ENCODE peak calls at places on chromosomes 16 and 17, in six cellular contexts. I is endothelial cell of umbilical vein, O is astrocyte, Z is sigmoid colon, Q is A549, G is pancreas. B is an unnamed sample. For H3K4me1, the result is how much of the 10 kb centered on the place peaks cover.

GRCh38 chr16:67406111-67406593 is 10.1 kb downstream of the ZDHHC1 start:
- DNase-seq in I (peak), O (no peak), Z (peak), Q (no peak), G (no peak), B (no peak)

GRCh38 chr16:74304164-74304834 is 7.7 kb downstream of the PSMD7 start:
- DNase-seq in I (no peak), O (no peak), Z (no peak), Q (peak), G (no peak), B (no peak)

GRCh38 chr16:4488486-4488967 is 12.3 kb downstream of the HMOX2 start:
- DNase-seq in I (peak), O (no peak), Z (no peak), Q (no peak), G (no peak), B (no peak)

GRCh38 chr16:67562918-67563707 is 787 bp downstream of the CTCF start:
- DNase-seq in I (peak), O (peak), Z (peak), Q (no peak), G (peak), B (peak)

GRCh38 chr17:57456622-57457021 is 200.3 kb downstream of the MSI2 start:
- DNase-seq in I (no peak), O (peak), Z (no peak), Q (no peak), G (no peak), B (no peak)

GRCh38 chr17:82765357-82765756 is 13.5 kb downstream of the TBCD start:
- DNase-seq in I (no peak), O (no peak), Z (peak), Q (no peak), G (no peak), B (no peak)

GRCh38 chr17:63697341-63698286 is 2.3 kb downstream of the LIMD2 start:
- DNase-seq in I (peak), O (no peak), Z (no peak), Q (peak), G (peak), B (no peak)

GRCh38 chr17:1810450-1811103 is 19.1 kb downstream of the SMYD4 start:
- DNase-seq in I (no peak), O (no peak), Z (no peak), Q (no peak), G (no peak), B (no peak)

GRCh38 chr17:82177761-82178498 is 34.7 kb downstream of the CCDC57 start:
- DNase-seq in I (no peak), O (no peak), Z (no peak), Q (no peak), G (no peak), B (no peak)

GRCh38 chr17:50871369-50871768 is 5.2 kb upstream of the TOB1 start:
- DNase-seq in I (no peak), O (no peak), Z (no peak), Q (no peak), G (no peak), B (no peak)

GRCh38 chr16:4892356-4893102 is 44.4 kb downstream of the PPL start:
- DNase-seq in I (no peak), O (peak), Z (no peak), Q (no peak), G (no peak), B (no peak)

GRCh38 chr16:78396046-78396445 is 296.6 kb downstream of the WWOX start:
- DNase-seq in I (no peak), O (no peak), Z (no peak), Q (peak), G (no peak), B (no peak)

GRCh38 chr17:41642252-41643156 is 18.1 kb upstream of the KRT17 start:
- DNase-seq in I (no peak), O (no peak), Z (no peak), Q (no peak), G (no peak), B (peak)

GRCh38 chr16:81786321-81786720 is 7.2 kb downstream of the PLCG2 start:
- DNase-seq in I (peak), O (peak), Z (no peak), Q (no peak), G (no peak), B (peak)

GRCh38 chr17:58047751-58048150 is 35.5 kb upstream of the DYNLL2 start:
- DNase-seq in I (no peak), O (no peak), Z (no peak), Q (no peak), G (no peak), B (no peak)

GRCh38 chr17:56510554-56511342 is 82.8 kb upstream of the NOG start:
- DNase-seq in I (no peak), O (no peak), Z (no peak), Q (no peak), G (no peak), B (no peak)

GRCh38 chr16:48441863-48442279 is 56.7 kb upstream of the SIAH1 start:
- DNase-seq in I (no peak), O (no peak), Z (peak), Q (peak), G (no peak), B (no peak)

GRCh38 chr17:68378202-68379149 is 78.8 kb downstream of the WIPI1 start:
- DNase-seq in I (peak), O (peak), Z (peak), Q (peak), G (peak), B (no peak)

GRCh38 chr17:80724723-80725388 is 180.2 kb downstream of the RPTOR start:
- DNase-seq in I (no peak), O (peak), Z (no peak), Q (peak), G (no peak), B (peak)

GRCh38 chr17:37518816-37519215 is 29.1 kb downstream of the DUSP14 start:
- DNase-seq in I (no peak), O (no peak), Z (no peak), Q (no peak), G (no peak), B (no peak)

GRCh38 chr16:49400611-49401010 is 27.0 kb downstream of the C16orf78 start:
- DNase-seq in I (no peak), O (no peak), Z (no peak), Q (no peak), G (no peak), B (no peak)

GRCh38 chr16:54050281-54051210 is 236.0 kb downstream of the IRX3 start:
- DNase-seq in I (no peak), O (peak), Z (no peak), Q (no peak), G (no peak), B (no peak)
- H3K27ac ChIP-seq in I (no peak), O (no peak), Z (no peak), Q (no peak), G (no peak), B (no peak)

GRCh38 chr16:70480127-70481105 is 26.0 kb downstream of the FCSK start:
- DNase-seq in I (no peak), O (no peak), Z (no peak), Q (no peak), G (no peak), B (no peak)

GRCh38 chr16:70476272-70477020 is 22.1 kb downstream of the FCSK start:
- DNase-seq in I (peak), O (peak), Z (no peak), Q (no peak), G (no peak), B (peak)

GRCh38 chr16:70478169-70478568 is 23.8 kb downstream of the FCSK start:
- DNase-seq in I (no peak), O (no peak), Z (no peak), Q (no peak), G (no peak), B (no peak)

GRCh38 chr16:70481929-70482536 is 27.6 kb downstream of the FCSK start:
- DNase-seq in I (no peak), O (peak), Z (no peak), Q (no peak), G (no peak), B (no peak)

DNA sequence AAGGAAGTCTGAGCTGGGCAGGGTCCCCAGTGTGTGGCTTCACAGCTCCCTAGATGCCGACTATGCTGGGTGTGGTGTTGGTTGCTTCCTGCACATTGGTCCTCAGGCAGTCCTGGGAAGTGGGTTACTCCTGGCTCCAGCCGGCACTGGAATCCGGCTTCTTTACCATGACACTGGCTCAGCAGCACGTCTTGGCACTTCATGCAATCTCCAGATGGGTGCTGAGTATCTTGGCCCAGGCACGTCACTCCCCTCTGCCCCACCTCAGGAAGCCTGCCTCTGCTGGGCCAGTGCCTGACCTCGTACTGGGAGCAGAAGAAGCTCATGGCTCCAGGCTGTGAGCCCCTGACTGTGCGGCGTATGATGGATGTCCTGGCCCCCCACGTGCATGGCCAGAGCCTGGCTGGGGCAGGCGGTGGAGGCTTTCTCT is 24.5 kb downstream of the FCSK start:
- DNase-seq in I (peak), O (no peak), Z (no peak), Q (no peak), G (no peak), B (peak)
- TF ChIP-seq CTCF in I (no peak), O (no peak), Z (no peak), Q (no peak), G (no peak), B (no peak)

DNA sequence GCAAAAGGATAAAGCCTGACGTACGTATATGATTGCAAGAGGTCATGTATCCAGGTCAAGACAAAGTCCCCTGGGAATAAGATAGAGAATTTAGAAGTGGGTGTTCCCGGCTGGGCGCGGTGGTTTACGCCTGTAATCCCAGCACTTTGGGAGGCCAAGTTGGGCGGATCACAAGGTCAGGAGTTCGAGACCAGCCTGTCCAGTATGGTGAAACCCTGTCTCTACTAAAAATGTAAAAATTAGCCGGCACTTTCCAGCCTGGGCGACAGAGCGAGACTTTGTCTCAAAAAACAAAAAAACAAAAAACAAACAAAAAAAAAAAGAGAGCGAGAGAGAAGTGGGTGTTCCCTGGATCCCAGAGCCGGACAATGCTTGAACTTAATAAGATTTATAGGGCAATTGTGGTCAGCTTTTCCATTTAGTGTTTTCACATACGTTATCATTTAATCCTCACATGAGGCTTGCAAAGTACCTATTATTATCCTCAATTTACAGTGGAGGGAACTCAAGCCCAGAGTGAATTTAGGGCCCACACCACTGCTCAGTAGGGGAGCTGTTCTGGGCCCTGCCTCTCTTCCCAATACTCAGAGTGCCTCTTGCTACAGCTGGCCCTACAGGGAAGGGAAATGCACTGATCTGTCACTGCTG is 481 bp upstream of the GLTPD2 start:
- DNase-seq in I (no peak), O (no peak), Z (no peak), Q (no peak), G (no peak), B (no peak)
- H3K4me1 ChIP-seq in I (under half), O (under half), Z (under half), Q (under half), G (under half), B (under half)

DNA sequence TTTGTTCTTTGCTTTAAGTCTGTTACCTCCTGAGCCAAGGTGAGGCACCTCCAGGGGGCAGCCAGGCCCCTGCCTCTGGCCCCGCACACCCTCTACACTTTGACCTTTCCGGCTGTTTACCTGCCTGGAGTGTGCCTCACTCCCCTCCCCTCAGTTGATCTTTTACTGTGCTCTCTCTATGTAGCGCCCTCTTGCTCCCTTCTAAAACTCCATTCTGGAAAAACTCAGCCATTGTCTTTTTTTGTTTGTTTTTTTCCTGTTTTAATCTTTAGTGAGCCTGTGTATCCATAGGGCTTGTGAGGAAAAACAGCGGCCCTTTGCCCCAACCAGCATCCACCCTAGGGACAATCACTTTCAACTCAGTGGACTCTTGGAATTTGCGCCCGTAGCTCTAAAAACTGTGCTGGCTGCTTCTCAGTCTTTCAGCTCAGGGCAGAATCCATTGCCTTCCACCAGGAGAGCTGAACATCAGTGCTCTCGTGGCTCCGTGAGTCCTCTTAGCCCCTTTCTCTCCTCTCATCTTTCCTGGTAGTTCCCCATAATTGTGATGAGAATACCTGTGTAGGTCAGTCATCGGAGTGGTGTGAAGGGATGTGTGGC is 4.3 kb downstream of the AMDHD2 start:
- DNase-seq in I (no peak), O (no peak), Z (no peak), Q (no peak), G (no peak), B (no peak)
- H3K27ac ChIP-seq in I (no peak), O (no peak), Z (no peak), Q (no peak), G (no peak), B (no peak)

GRCh38 chr17:43920500-43921095 is 13.3 kb upstream of the MPP2 start:
- DNase-seq in I (no peak), O (no peak), Z (no peak), Q (no peak), G (no peak), B (no peak)
- TF ChIP-seq CTCF in I (no peak), O (no peak), Z (no peak), Q (no peak), G (no peak), B (no peak)

DNA sequence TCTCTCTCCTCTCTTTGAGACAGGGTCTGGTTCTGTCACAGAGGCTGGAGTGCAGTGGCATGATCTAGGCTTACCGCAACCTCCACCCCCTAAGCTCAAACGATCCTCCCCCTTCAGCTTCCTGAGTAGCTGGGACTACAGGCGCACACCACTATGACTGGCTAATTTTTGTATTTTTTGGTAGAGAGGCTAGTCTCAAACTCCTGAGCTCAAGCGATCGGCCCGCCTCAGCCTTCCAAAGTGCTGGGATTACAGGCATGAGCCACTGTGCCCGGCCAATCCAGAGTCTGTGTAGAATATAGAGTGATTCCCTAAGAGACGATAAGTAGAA is 65.8 kb upstream of the RPH3AL start:
- DNase-seq in I (no peak), O (no peak), Z (no peak), Q (no peak), G (no peak), B (no peak)
- H3K4me1 ChIP-seq in I (under half), O (under half), Z (under half), Q (under half), G (under half), B (under half)

GRCh38 chr17:78140169-78141051 is 5.8 kb upstream of the C17orf99 start:
- DNase-seq in I (peak), O (peak), Z (peak), Q (peak), G (peak), B (peak)
- H3K27ac ChIP-seq in I (no peak), O (no peak), Z (peak), Q (peak), G (no peak), B (peak)

DNA sequence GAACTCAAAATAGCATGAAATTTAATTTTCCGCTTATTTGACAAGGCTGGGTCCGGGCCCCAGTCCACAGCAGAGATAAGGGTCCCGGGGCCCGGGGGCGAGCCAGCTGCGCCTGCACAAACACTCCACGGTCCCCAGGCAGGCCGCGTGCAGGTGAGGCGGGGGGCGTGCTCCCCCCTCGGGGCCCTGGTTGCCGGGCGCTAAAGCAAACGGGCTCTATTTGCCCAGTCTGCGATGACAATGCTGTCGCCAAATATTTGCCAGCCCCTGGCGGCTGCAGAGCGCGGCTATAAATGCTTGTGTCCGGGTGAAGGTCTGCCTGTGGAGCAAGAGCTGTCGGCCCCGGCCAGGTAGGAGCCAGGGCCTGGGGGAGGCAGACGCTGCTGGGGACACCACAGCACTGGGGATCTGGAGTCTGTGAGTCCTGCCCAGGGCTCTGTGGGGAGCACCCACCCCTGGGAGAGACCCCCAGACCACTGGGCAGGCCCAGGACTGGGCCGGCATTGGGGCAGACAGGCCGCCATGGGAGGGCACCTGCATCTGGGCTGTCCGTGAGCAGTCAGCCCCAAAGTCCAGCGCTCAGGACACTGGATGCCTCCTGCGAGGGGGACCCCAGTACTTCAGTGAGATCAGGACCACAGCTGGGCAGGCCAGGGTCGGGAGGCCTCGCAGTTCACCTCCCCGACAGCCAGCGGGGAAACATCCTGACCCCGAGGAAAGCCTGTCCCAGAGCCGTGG is at the start of gene PERCC1:
- DNase-seq in I (no peak), O (no peak), Z (no peak), Q (no peak), G (no peak), B (no peak)
- TF ChIP-seq CTCF in I (no peak), O (no peak), Z (no peak), Q (no peak), G (no peak), B (no peak)

GRCh38 chr17:19296786-19297778 is 59.9 kb downstream of the EPN2 start:
- DNase-seq in I (no peak), O (no peak), Z (no peak), Q (no peak), G (no peak), B (no peak)
- H3K4me1 ChIP-seq in I (under half), O (under half), Z (under half), Q (under half), G (under half), B (under half)

B was measured in foreskin keratinocyte.